ENCODE peak calls at places on chromosomes 5 and 9, in ten cellular contexts. One of them, this sample, is unnamed.
A peak's percentile ranks its signal among the peaks of the same experiment; 100 is the strongest.

GRCh38 chr5:18992264-18992663 is 995.7 kb downstream of the CDH18 start:
- DNase-seq in OCI-LY7: no peak
- DNase-seq in SK-N-SH: no peak
- DNase-seq in astrocyte of the spinal cord: no peak
- DNase-seq in cardiac fibroblast: no peak
- DNase-seq in GM12865: no peak
- DNase-seq in endodermal cell: no peak
- DNase-seq in foreskin fibroblast: no peak
- DNase-seq in breast epithelium: no peak
- DNase-seq in heart left ventricle: no peak
- DNase-seq in this sample: no peak

GRCh38 chr9:113238859-113239231 is 17.5 kb downstream of the SLC31A1 start:
- DNase-seq in OCI-LY7: no peak
- DNase-seq in SK-N-SH: no peak
- DNase-seq in astrocyte of the spinal cord: no peak
- DNase-seq in cardiac fibroblast: no peak
- DNase-seq in GM12865: no peak
- DNase-seq in endodermal cell: no peak
- DNase-seq in foreskin fibroblast: no peak
- DNase-seq in breast epithelium: no peak
- DNase-seq in heart left ventricle: no peak
- DNase-seq in this sample: no peak

GRCh38 chr9:20078246-20078645 is 289.4 kb upstream of the SLC24A2 start:
- DNase-seq in OCI-LY7: no peak
- DNase-seq in SK-N-SH: no peak
- DNase-seq in astrocyte of the spinal cord: no peak
- DNase-seq in cardiac fibroblast: no peak
- DNase-seq in GM12865: no peak
- DNase-seq in endodermal cell: no peak
- DNase-seq in foreskin fibroblast: no peak
- DNase-seq in breast epithelium: no peak
- DNase-seq in heart left ventricle: no peak
- DNase-seq in this sample: no peak

GRCh38 chr5:155919125-155919524 is 407.8 kb upstream of the SGCD start:
- DNase-seq in OCI-LY7: no peak
- DNase-seq in SK-N-SH: no peak
- DNase-seq in astrocyte of the spinal cord: no peak
- DNase-seq in cardiac fibroblast: no peak
- DNase-seq in GM12865: no peak
- DNase-seq in endodermal cell: no peak
- DNase-seq in foreskin fibroblast: no peak
- DNase-seq in breast epithelium: no peak
- DNase-seq in heart left ventricle: no peak
- DNase-seq in this sample: no peak

GRCh38 chr9:13568446-13568845 is 289.0 kb upstream of the MPDZ start:
- DNase-seq in OCI-LY7: no peak
- DNase-seq in SK-N-SH: no peak
- DNase-seq in astrocyte of the spinal cord: peak; percentile 5
- DNase-seq in cardiac fibroblast: peak; percentile 46
- DNase-seq in GM12865: no peak
- DNase-seq in endodermal cell: no peak
- DNase-seq in foreskin fibroblast: peak; percentile 54
- DNase-seq in breast epithelium: no peak
- DNase-seq in heart left ventricle: peak; percentile 28
- DNase-seq in this sample: no peak

GRCh38 chr5:101473483-101473882 is 570.4 kb upstream of the ST8SIA4 start:
- DNase-seq in OCI-LY7: no peak
- DNase-seq in SK-N-SH: no peak
- DNase-seq in astrocyte of the spinal cord: peak; percentile 28
- DNase-seq in cardiac fibroblast: no peak
- DNase-seq in GM12865: peak; percentile 19
- DNase-seq in endodermal cell: no peak
- DNase-seq in foreskin fibroblast: peak; percentile 22
- DNase-seq in breast epithelium: no peak
- DNase-seq in heart left ventricle: no peak
- DNase-seq in this sample: peak; percentile 23

GRCh38 chr5:178332096-178332780 is 99.6 kb upstream of the PHYKPL start:
- DNase-seq in OCI-LY7: no peak
- DNase-seq in SK-N-SH: no peak
- DNase-seq in astrocyte of the spinal cord: no peak
- DNase-seq in cardiac fibroblast: no peak
- DNase-seq in GM12865: no peak
- DNase-seq in endodermal cell: no peak
- DNase-seq in foreskin fibroblast: no peak
- DNase-seq in breast epithelium: no peak
- DNase-seq in heart left ventricle: no peak
- DNase-seq in this sample: no peak

GRCh38 chr5:75142566-75143136 is 90.3 kb upstream of the GCNT4 start:
- DNase-seq in OCI-LY7: no peak
- DNase-seq in SK-N-SH: no peak
- DNase-seq in astrocyte of the spinal cord: no peak
- DNase-seq in cardiac fibroblast: no peak
- DNase-seq in GM12865: no peak
- DNase-seq in endodermal cell: peak; percentile 57
- DNase-seq in foreskin fibroblast: no peak
- DNase-seq in breast epithelium: no peak
- DNase-seq in heart left ventricle: no peak
- DNase-seq in this sample: no peak

GRCh38 chr9:93127395-93127911 is 6.6 kb downstream of the NINJ1 start:
- DNase-seq in OCI-LY7: no peak
- DNase-seq in SK-N-SH: no peak
- DNase-seq in astrocyte of the spinal cord: peak; percentile 59
- DNase-seq in cardiac fibroblast: peak; percentile 51
- DNase-seq in GM12865: no peak
- DNase-seq in endodermal cell: peak; percentile 45
- DNase-seq in foreskin fibroblast: peak; percentile 49
- DNase-seq in breast epithelium: no peak
- DNase-seq in heart left ventricle: no peak
- DNase-seq in this sample: no peak

GRCh38 chr9:93126151-93126781 is 7.8 kb downstream of the NINJ1 start:
- DNase-seq in OCI-LY7: no peak
- DNase-seq in SK-N-SH: peak; percentile 41
- DNase-seq in astrocyte of the spinal cord: no peak
- DNase-seq in cardiac fibroblast: no peak
- DNase-seq in GM12865: no peak
- DNase-seq in endodermal cell: peak; percentile 42
- DNase-seq in foreskin fibroblast: no peak
- DNase-seq in breast epithelium: no peak
- DNase-seq in heart left ventricle: no peak
- DNase-seq in this sample: no peak

GRCh38 chr9:93125331-93125894 is 8.6 kb downstream of the NINJ1 start:
- DNase-seq in OCI-LY7: no peak
- DNase-seq in SK-N-SH: no peak
- DNase-seq in astrocyte of the spinal cord: no peak
- DNase-seq in cardiac fibroblast: no peak
- DNase-seq in GM12865: no peak
- DNase-seq in endodermal cell: no peak
- DNase-seq in foreskin fibroblast: no peak
- DNase-seq in breast epithelium: no peak
- DNase-seq in heart left ventricle: no peak
- DNase-seq in this sample: no peak

GRCh38 chr9:93128011-93128714 is 5.9 kb downstream of the NINJ1 start:
- DNase-seq in OCI-LY7: no peak
- DNase-seq in SK-N-SH: no peak
- DNase-seq in astrocyte of the spinal cord: no peak
- DNase-seq in cardiac fibroblast: no peak
- DNase-seq in GM12865: no peak
- DNase-seq in endodermal cell: peak; percentile 37
- DNase-seq in foreskin fibroblast: no peak
- DNase-seq in breast epithelium: no peak
- DNase-seq in heart left ventricle: no peak
- DNase-seq in this sample: no peak

DNA sequence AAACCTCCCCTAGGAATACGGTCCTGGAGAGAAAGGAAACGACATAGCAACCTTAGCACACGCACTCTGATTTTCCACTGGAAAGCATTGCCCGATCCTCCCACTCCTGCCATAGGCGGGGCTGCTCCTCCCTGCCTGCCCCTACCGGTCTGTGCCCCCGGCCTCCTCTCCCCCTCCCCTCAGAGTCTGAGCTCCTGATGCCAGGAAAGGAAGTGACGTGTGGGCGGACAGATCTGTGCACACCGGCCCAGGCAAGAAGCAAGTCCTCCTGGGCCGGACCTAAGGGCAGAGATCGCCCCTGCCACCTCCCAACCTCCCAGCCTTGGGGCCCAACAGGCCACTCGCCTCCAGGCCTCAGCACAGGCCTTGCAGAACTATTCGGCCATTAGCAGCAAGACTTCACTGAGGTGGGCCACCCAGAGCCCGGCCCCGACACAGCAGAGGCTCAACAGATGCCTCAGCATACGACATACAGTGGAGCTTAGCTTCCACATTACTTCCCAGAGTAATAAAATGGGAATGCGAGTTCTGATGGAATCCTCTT is 7.2 kb downstream of the NINJ1 start:
- DNase-seq in OCI-LY7: no peak
- DNase-seq in SK-N-SH: peak; percentile 73
- DNase-seq in astrocyte of the spinal cord: no peak
- DNase-seq in cardiac fibroblast: peak; percentile 33
- DNase-seq in GM12865: no peak
- DNase-seq in endodermal cell: peak; percentile 59
- DNase-seq in foreskin fibroblast: no peak
- DNase-seq in breast epithelium: no peak
- DNase-seq in heart left ventricle: no peak
- DNase-seq in this sample: no peak
- H3K4me3 ChIP-seq in OCI-LY7: no peak overlapping the region
- H3K4me3 ChIP-seq in SK-N-SH: no peak overlapping the region
- H3K4me3 ChIP-seq in astrocyte of the spinal cord: no peak overlapping the region
- H3K4me3 ChIP-seq in cardiac fibroblast: no peak overlapping the region
- H3K4me3 ChIP-seq in GM12865: no peak overlapping the region
- H3K4me3 ChIP-seq in endodermal cell: no peak overlapping the region
- H3K4me3 ChIP-seq in foreskin fibroblast: no peak overlapping the region
- H3K4me3 ChIP-seq in breast epithelium: peak overlapping the region; percentile 44
- H3K4me3 ChIP-seq in heart left ventricle: no peak overlapping the region
- H3K4me3 ChIP-seq in this sample: no peak overlapping the region

DNA sequence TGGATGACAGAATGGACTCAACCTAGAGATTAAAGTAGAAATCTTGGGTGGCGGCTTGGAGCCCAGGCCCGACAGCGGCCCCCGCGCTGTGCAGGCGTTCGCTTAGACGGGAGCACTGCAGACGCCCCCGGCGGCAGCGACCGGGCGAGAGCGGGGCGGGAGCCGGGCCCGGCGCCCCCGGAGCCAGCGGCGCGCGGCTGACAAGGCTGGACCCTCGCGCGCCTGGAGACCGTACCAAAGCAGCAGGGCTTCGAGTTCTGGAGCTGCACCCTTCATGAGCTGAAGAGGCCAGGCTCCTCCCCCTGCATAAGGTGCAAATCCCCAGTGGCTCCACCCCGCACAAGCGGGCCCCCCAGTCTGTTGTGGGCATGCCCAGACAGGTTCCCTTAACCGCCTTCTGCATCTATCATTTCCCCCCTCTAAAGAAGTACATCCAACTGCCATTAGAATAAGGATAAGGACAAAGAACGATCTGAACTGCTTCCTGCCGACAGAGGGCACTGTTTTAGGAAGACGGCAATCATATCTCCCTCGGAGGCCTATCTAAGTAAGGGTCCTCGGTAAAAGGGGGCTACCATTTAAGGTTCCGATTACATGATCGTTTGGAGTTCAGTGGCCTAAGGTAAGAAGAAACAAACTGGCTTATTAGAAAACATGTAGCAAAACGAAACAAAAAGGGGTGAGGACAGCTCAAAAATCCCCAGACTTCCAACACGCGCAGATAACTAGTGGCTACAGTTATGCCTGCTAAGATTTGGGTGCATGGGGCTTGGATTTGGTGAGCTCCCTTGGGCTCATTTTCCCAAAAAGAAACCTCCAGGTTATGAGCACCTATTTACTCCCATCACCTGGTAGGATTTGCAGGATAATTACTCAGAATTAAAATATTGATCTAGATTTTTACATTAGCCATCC is 66.3 kb downstream of the RGMB start:
- DNase-seq in OCI-LY7: peak; percentile 9
- DNase-seq in SK-N-SH: peak; percentile 64
- DNase-seq in astrocyte of the spinal cord: no peak
- DNase-seq in cardiac fibroblast: peak; percentile 32
- DNase-seq in GM12865: no peak
- DNase-seq in endodermal cell: peak; percentile 48
- DNase-seq in foreskin fibroblast: peak; percentile 35
- DNase-seq in breast epithelium: no peak
- DNase-seq in heart left ventricle: no peak
- DNase-seq in this sample: no peak
- H3K4me3 ChIP-seq in OCI-LY7: no peak overlapping the region
- H3K4me3 ChIP-seq in SK-N-SH: no peak overlapping the region
- H3K4me3 ChIP-seq in astrocyte of the spinal cord: peak overlapping the region; percentile 12
- H3K4me3 ChIP-seq in cardiac fibroblast: peak overlapping the region; percentile 19
- H3K4me3 ChIP-seq in GM12865: no peak overlapping the region
- H3K4me3 ChIP-seq in endodermal cell: no peak overlapping the region
- H3K4me3 ChIP-seq in foreskin fibroblast: no peak overlapping the region
- H3K4me3 ChIP-seq in breast epithelium: peak overlapping the region; percentile 49
- H3K4me3 ChIP-seq in heart left ventricle: peak overlapping the region; percentile 27
- H3K4me3 ChIP-seq in this sample: no peak overlapping the region

GRCh38 chr9:135422340-135422944 is 57.1 kb upstream of the PPP1R26 start:
- DNase-seq in OCI-LY7: no peak
- DNase-seq in SK-N-SH: no peak
- DNase-seq in astrocyte of the spinal cord: no peak
- DNase-seq in cardiac fibroblast: no peak
- DNase-seq in GM12865: no peak
- DNase-seq in endodermal cell: no peak
- DNase-seq in foreskin fibroblast: no peak
- DNase-seq in breast epithelium: no peak
- DNase-seq in heart left ventricle: no peak
- DNase-seq in this sample: no peak
- H3K4me3 ChIP-seq in OCI-LY7: no peak overlapping the region
- H3K4me3 ChIP-seq in SK-N-SH: no peak overlapping the region
- H3K4me3 ChIP-seq in astrocyte of the spinal cord: no peak overlapping the region
- H3K4me3 ChIP-seq in cardiac fibroblast: no peak overlapping the region
- H3K4me3 ChIP-seq in GM12865: no peak overlapping the region
- H3K4me3 ChIP-seq in endodermal cell: no peak overlapping the region
- H3K4me3 ChIP-seq in foreskin fibroblast: no peak overlapping the region
- H3K4me3 ChIP-seq in breast epithelium: no peak overlapping the region
- H3K4me3 ChIP-seq in heart left ventricle: no peak overlapping the region
- H3K4me3 ChIP-seq in this sample: no peak overlapping the region

DNA sequence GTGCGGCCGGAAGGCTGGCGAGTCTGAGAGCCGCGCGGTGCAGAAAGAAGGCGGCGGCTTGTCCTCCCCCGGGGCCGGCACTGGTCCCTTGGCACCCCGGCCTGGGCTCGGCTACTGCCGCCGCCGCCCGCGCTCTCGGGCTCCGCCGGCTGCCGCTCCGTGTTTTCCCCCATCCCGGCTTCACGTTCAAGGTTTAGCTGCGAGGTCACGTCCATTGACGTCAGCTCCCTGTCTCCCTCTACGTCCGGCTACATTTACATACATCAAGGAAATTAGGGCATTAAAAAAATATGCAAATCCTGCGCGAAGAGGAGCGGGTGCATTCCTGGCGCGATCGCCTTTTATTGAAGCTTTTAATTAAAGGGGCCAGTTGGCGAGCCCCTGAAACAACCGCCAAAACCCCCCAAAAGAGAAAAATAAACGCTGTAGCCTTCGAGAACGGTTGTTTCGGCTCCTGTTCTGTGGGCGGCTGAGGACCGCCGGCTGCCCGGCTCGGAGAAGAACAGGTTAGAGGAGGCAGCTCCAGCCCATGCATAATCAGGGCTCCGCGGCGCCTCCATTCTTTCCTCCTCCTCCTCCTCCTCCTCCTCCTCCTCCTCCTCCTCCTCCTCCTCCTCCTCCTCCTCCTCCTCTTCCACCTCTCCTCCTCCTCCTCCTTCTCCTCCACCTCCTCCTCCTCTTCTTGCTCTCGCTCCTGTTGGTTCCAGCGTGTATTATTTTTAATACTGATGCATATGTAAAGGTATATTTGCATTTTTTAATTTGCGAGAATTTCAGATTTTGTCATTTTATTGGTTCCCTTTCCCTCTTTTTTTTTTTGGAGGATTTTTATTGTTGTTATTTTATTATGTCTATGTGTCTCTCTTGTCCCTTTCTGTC is 207.0 kb downstream of the MEF2C start:
- DNase-seq in OCI-LY7: peak; percentile 95
- DNase-seq in SK-N-SH: peak; percentile 78
- DNase-seq in astrocyte of the spinal cord: peak; percentile 96
- DNase-seq in cardiac fibroblast: peak; percentile 53
- DNase-seq in GM12865: peak; percentile 92
- DNase-seq in endodermal cell: peak; percentile 92
- DNase-seq in foreskin fibroblast: peak; percentile 71
- DNase-seq in breast epithelium: no peak
- DNase-seq in heart left ventricle: no peak
- DNase-seq in this sample: no peak
- H3K4me3 ChIP-seq in OCI-LY7: peak overlapping the region; percentile 72
- H3K4me3 ChIP-seq in SK-N-SH: peak overlapping the region; percentile 31
- H3K4me3 ChIP-seq in astrocyte of the spinal cord: peak overlapping the region; percentile 55
- H3K4me3 ChIP-seq in cardiac fibroblast: no peak overlapping the region
- H3K4me3 ChIP-seq in GM12865: peak overlapping the region; percentile 59
- H3K4me3 ChIP-seq in endodermal cell: peak overlapping the region; percentile 76
- H3K4me3 ChIP-seq in foreskin fibroblast: peak overlapping the region; percentile 23
- H3K4me3 ChIP-seq in breast epithelium: peak overlapping the region; percentile 66
- H3K4me3 ChIP-seq in heart left ventricle: peak overlapping the region; percentile 48
- H3K4me3 ChIP-seq in this sample: peak overlapping the region; percentile 28

This sample was measured in skeletal muscle cell.